ENCODE peak calls at places on chromosomes 16 and 17, in ten cellular contexts. One of them, this sample, is unnamed.

GRCh38 chr17:36851230-36851629 is 86.0 kb upstream of the LHX1 start:
- DNase-seq in iris pigment epithelial cell: peak; percentile 46
- DNase-seq in kidney glomerular epithelial cell: no peak
- DNase-seq in H4: peak; percentile 69
- DNase-seq in colonic mucosa: no peak
- DNase-seq in stimulated activated CD4-positive, alpha-beta T cell treated with anti-CD3 and anti-CD28 coated beads, Interleukin-4, amount 100 ng/mL, for 4 hours: no peak
- DNase-seq in AG04450: no peak
- DNase-seq in activated T-cell treated with anti-CD3 and anti-CD28 coated beads, Interleukin-2, amount 50 U/mL, for 72 hours: no peak
- DNase-seq in nucleus accumbens: no peak
- DNase-seq in NCI-H460: no peak
- DNase-seq in this sample: no peak

GRCh38 chr16:72947379-72948237 is 100.3 kb downstream of the ZFHX3 start:
- DNase-seq in iris pigment epithelial cell: no peak
- DNase-seq in kidney glomerular epithelial cell: no peak
- DNase-seq in H4: no peak
- DNase-seq in colonic mucosa: no peak
- DNase-seq in stimulated activated CD4-positive, alpha-beta T cell treated with anti-CD3 and anti-CD28 coated beads, Interleukin-4, amount 100 ng/mL, for 4 hours: no peak
- DNase-seq in AG04450: no peak
- DNase-seq in activated T-cell treated with anti-CD3 and anti-CD28 coated beads, Interleukin-2, amount 50 U/mL, for 72 hours: no peak
- DNase-seq in nucleus accumbens: no peak
- DNase-seq in NCI-H460: no peak
- DNase-seq in this sample: no peak

GRCh38 chr17:34306466-34306865 is 12.8 kb upstream of the CCL8 start:
- DNase-seq in iris pigment epithelial cell: peak; percentile 65
- DNase-seq in kidney glomerular epithelial cell: peak; percentile 29
- DNase-seq in H4: peak; percentile 49
- DNase-seq in colonic mucosa: no peak
- DNase-seq in stimulated activated CD4-positive, alpha-beta T cell treated with anti-CD3 and anti-CD28 coated beads, Interleukin-4, amount 100 ng/mL, for 4 hours: no peak
- DNase-seq in AG04450: no peak
- DNase-seq in activated T-cell treated with anti-CD3 and anti-CD28 coated beads, Interleukin-2, amount 50 U/mL, for 72 hours: no peak
- DNase-seq in nucleus accumbens: no peak
- DNase-seq in NCI-H460: no peak
- DNase-seq in this sample: peak; percentile 16

GRCh38 chr16:49092704-49093103 is 188.9 kb downstream of the CBLN1 start:
- DNase-seq in iris pigment epithelial cell: no peak
- DNase-seq in kidney glomerular epithelial cell: no peak
- DNase-seq in H4: no peak
- DNase-seq in colonic mucosa: no peak
- DNase-seq in stimulated activated CD4-positive, alpha-beta T cell treated with anti-CD3 and anti-CD28 coated beads, Interleukin-4, amount 100 ng/mL, for 4 hours: no peak
- DNase-seq in AG04450: no peak
- DNase-seq in activated T-cell treated with anti-CD3 and anti-CD28 coated beads, Interleukin-2, amount 50 U/mL, for 72 hours: no peak
- DNase-seq in nucleus accumbens: no peak
- DNase-seq in NCI-H460: no peak
- DNase-seq in this sample: no peak

GRCh38 chr17:41739661-41740352 is 5.4 kb upstream of the HAP1 start:
- DNase-seq in iris pigment epithelial cell: peak; percentile 8
- DNase-seq in kidney glomerular epithelial cell: peak; percentile 80
- DNase-seq in H4: no peak
- DNase-seq in colonic mucosa: no peak
- DNase-seq in stimulated activated CD4-positive, alpha-beta T cell treated with anti-CD3 and anti-CD28 coated beads, Interleukin-4, amount 100 ng/mL, for 4 hours: no peak
- DNase-seq in AG04450: no peak
- DNase-seq in activated T-cell treated with anti-CD3 and anti-CD28 coated beads, Interleukin-2, amount 50 U/mL, for 72 hours: no peak
- DNase-seq in nucleus accumbens: no peak
- DNase-seq in NCI-H460: peak; percentile 20
- DNase-seq in this sample: no peak

GRCh38 chr16:10577305-10578202 is 2.8 kb downstream of the EMP2 start:
- DNase-seq in iris pigment epithelial cell: no peak
- DNase-seq in kidney glomerular epithelial cell: no peak
- DNase-seq in H4: no peak
- DNase-seq in colonic mucosa: peak; percentile 47
- DNase-seq in stimulated activated CD4-positive, alpha-beta T cell treated with anti-CD3 and anti-CD28 coated beads, Interleukin-4, amount 100 ng/mL, for 4 hours: no peak
- DNase-seq in AG04450: no peak
- DNase-seq in activated T-cell treated with anti-CD3 and anti-CD28 coated beads, Interleukin-2, amount 50 U/mL, for 72 hours: no peak
- DNase-seq in nucleus accumbens: no peak
- DNase-seq in NCI-H460: no peak
- DNase-seq in this sample: no peak

GRCh38 chr17:44146375-44147346 is 4.9 kb downstream of the HROB start:
- DNase-seq in iris pigment epithelial cell: peak; percentile 34
- DNase-seq in kidney glomerular epithelial cell: no peak
- DNase-seq in H4: no peak
- DNase-seq in colonic mucosa: no peak
- DNase-seq in stimulated activated CD4-positive, alpha-beta T cell treated with anti-CD3 and anti-CD28 coated beads, Interleukin-4, amount 100 ng/mL, for 4 hours: no peak
- DNase-seq in AG04450: no peak
- DNase-seq in activated T-cell treated with anti-CD3 and anti-CD28 coated beads, Interleukin-2, amount 50 U/mL, for 72 hours: no peak
- DNase-seq in nucleus accumbens: peak; percentile 15
- DNase-seq in NCI-H460: no peak
- DNase-seq in this sample: no peak

GRCh38 chr16:24729967-24730815 is 740 bp downstream of the TNRC6A start:
- DNase-seq in iris pigment epithelial cell: peak; percentile 31
- DNase-seq in kidney glomerular epithelial cell: no peak
- DNase-seq in H4: no peak
- DNase-seq in colonic mucosa: peak; percentile 60
- DNase-seq in stimulated activated CD4-positive, alpha-beta T cell treated with anti-CD3 and anti-CD28 coated beads, Interleukin-4, amount 100 ng/mL, for 4 hours: peak; percentile 37
- DNase-seq in AG04450: no peak
- DNase-seq in activated T-cell treated with anti-CD3 and anti-CD28 coated beads, Interleukin-2, amount 50 U/mL, for 72 hours: peak; percentile 24
- DNase-seq in nucleus accumbens: peak; percentile 33
- DNase-seq in NCI-H460: no peak
- DNase-seq in this sample: peak; percentile 35

GRCh38 chr16:68375801-68376536 is 65.2 kb downstream of the PRMT7 start:
- DNase-seq in iris pigment epithelial cell: no peak
- DNase-seq in kidney glomerular epithelial cell: no peak
- DNase-seq in H4: no peak
- DNase-seq in colonic mucosa: no peak
- DNase-seq in stimulated activated CD4-positive, alpha-beta T cell treated with anti-CD3 and anti-CD28 coated beads, Interleukin-4, amount 100 ng/mL, for 4 hours: no peak
- DNase-seq in AG04450: no peak
- DNase-seq in activated T-cell treated with anti-CD3 and anti-CD28 coated beads, Interleukin-2, amount 50 U/mL, for 72 hours: no peak
- DNase-seq in nucleus accumbens: no peak
- DNase-seq in NCI-H460: no peak
- DNase-seq in this sample: no peak

GRCh38 chr16:81350306-81350615 is 35.5 kb downstream of the GAN start:
- DNase-seq in iris pigment epithelial cell: peak; percentile 26
- DNase-seq in kidney glomerular epithelial cell: no peak
- DNase-seq in H4: no peak
- DNase-seq in colonic mucosa: no peak
- DNase-seq in stimulated activated CD4-positive, alpha-beta T cell treated with anti-CD3 and anti-CD28 coated beads, Interleukin-4, amount 100 ng/mL, for 4 hours: no peak
- DNase-seq in AG04450: no peak
- DNase-seq in activated T-cell treated with anti-CD3 and anti-CD28 coated beads, Interleukin-2, amount 50 U/mL, for 72 hours: no peak
- DNase-seq in nucleus accumbens: no peak
- DNase-seq in NCI-H460: no peak
- DNase-seq in this sample: no peak

GRCh38 chr16:74271879-74272278 is 24.7 kb upstream of the PSMD7 start:
- DNase-seq in iris pigment epithelial cell: peak; percentile 3
- DNase-seq in kidney glomerular epithelial cell: no peak
- DNase-seq in H4: no peak
- DNase-seq in colonic mucosa: no peak
- DNase-seq in stimulated activated CD4-positive, alpha-beta T cell treated with anti-CD3 and anti-CD28 coated beads, Interleukin-4, amount 100 ng/mL, for 4 hours: no peak
- DNase-seq in AG04450: no peak
- DNase-seq in activated T-cell treated with anti-CD3 and anti-CD28 coated beads, Interleukin-2, amount 50 U/mL, for 72 hours: no peak
- DNase-seq in nucleus accumbens: no peak
- DNase-seq in NCI-H460: no peak
- DNase-seq in this sample: no peak